ENCODE peak calls at places on chromosome 5, in nine cellular contexts. X, Y, Z, M, V, K, J, E and N are unnamed samples.

GRCh38 chr5:157303667-157304327 is 37.9 kb downstream of the CYFIP2 start:
- DNase-seq in X (no peak), Y (no peak), Z (no peak), M (no peak), V (no peak), K (no peak), J (no peak), E (no peak), N (no peak)

GRCh38 chr5:78647838-78648358 is 674 bp downstream of the LHFPL2 start:
- DNase-seq in X (peak), Y (peak), Z (peak), M (peak), V (no peak), K (peak), J (no peak), E (peak), N (peak)

GRCh38 chr5:43802651-43803050 is 199.7 kb downstream of the NNT start:
- DNase-seq in X (no peak), Y (no peak), Z (no peak), M (no peak), V (no peak), K (no peak), J (no peak), E (no peak), N (no peak)

GRCh38 chr5:138752341-138752950 is 779 bp upstream of the CTNNA1 start:
- DNase-seq in X (peak), Y (peak), Z (no peak), M (no peak), V (no peak), K (peak), J (no peak), E (peak), N (no peak)

GRCh38 chr5:180599981-180600553 is 8.8 kb upstream of the SCGB3A1 start:
- DNase-seq in X (no peak), Y (no peak), Z (peak), M (no peak), V (no peak), K (no peak), J (no peak), E (no peak), N (peak)

GRCh38 chr5:150021491-150022162 is 21.1 kb downstream of the HMGXB3 start:
- DNase-seq in X (no peak), Y (no peak), Z (no peak), M (peak), V (no peak), K (no peak), J (peak), E (peak), N (no peak)

GRCh38 chr5:4661326-4661725 is 478.8 kb upstream of the ADAMTS16 start:
- DNase-seq in X (no peak), Y (no peak), Z (no peak), M (no peak), V (no peak), K (no peak), J (no peak), E (no peak), N (no peak)

GRCh38 chr5:181205735-181206401 is 872 bp upstream of the TRIM7 start:
- DNase-seq in X (no peak), Y (no peak), Z (no peak), M (peak), V (no peak), K (no peak), J (no peak), E (peak), N (no peak)

DNA sequence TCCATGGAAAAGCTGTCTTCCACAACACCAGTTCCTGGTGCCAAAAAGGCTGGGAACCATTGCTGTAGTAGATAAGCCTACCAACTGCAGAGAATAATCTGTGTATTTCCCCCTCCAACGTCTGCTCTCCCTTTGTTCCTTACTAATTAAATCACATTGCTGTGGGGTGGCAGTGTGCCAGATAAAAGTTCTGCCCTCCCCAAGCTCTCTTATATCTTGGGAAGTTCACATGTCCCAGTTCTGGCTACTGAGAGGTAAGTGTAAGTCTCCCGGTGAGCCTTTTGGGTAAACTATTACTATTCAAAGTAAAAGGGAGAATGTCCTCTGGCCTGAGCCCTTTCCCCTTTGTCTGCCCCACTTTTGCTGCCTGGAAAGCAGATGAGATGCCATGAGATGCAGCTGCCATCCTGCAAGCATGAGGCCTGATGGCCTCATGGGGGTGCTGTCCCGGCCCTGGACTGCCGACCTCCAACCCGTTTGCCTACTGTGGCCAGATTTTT is 14.7 kb downstream of the ENC1 start:
- DNase-seq in X (no peak), Y (no peak), Z (peak), M (no peak), V (no peak), K (peak), J (peak), E (peak), N (no peak)
- TF ChIP-seq CTCF in X (no peak), Y (no peak), Z (no peak), M (no peak), V (no peak), K (no peak), J (peak), E (no peak), N (no peak)

GRCh38 chr5:65774346-65774745 is 52.3 kb downstream of the NLN start:
- DNase-seq in X (no peak), Y (no peak), Z (no peak), M (peak), V (peak), K (peak), J (peak), E (peak), N (peak)

GRCh38 chr5:65776707-65777141 is 54.7 kb downstream of the NLN start:
- DNase-seq in X (no peak), Y (no peak), Z (no peak), M (peak), V (peak), K (peak), J (peak), E (peak), N (no peak)

GRCh38 chr5:65779643-65780042 is 57.6 kb downstream of the NLN start:
- DNase-seq in X (no peak), Y (no peak), Z (no peak), M (no peak), V (no peak), K (no peak), J (no peak), E (no peak), N (no peak)

GRCh38 chr5:65778126-65778525 is 56.1 kb downstream of the NLN start:
- DNase-seq in X (no peak), Y (no peak), Z (no peak), M (no peak), V (no peak), K (peak), J (no peak), E (no peak), N (no peak)

GRCh38 chr5:65775476-65775875 is 53.5 kb downstream of the NLN start:
- DNase-seq in X (no peak), Y (no peak), Z (no peak), M (no peak), V (no peak), K (no peak), J (no peak), E (no peak), N (no peak)
- TF ChIP-seq CTCF in X (no peak), Y (no peak), Z (no peak), M (no peak), V (no peak), K (no peak), J (no peak), E (no peak), N (no peak)

GRCh38 chr5:41641621-41642020 is 131.2 kb upstream of the PLCXD3 start:
- DNase-seq in X (no peak), Y (no peak), Z (no peak), M (peak), V (no peak), K (peak), J (peak), E (peak), N (no peak)
- TF ChIP-seq CTCF in X (no peak), Y (no peak), Z (no peak), M (peak), V (no peak), K (no peak), J (peak), E (no peak), N (peak)

GRCh38 chr5:103646698-103647614 is 84.4 kb upstream of the NUDT12 start:
- DNase-seq in X (no peak), Y (no peak), Z (no peak), M (no peak), V (no peak), K (no peak), J (no peak), E (no peak), N (no peak)

GRCh38 chr5:103645816-103646215 is 83.2 kb upstream of the NUDT12 start:
- DNase-seq in X (no peak), Y (no peak), Z (no peak), M (no peak), V (no peak), K (no peak), J (no peak), E (no peak), N (no peak)

DNA sequence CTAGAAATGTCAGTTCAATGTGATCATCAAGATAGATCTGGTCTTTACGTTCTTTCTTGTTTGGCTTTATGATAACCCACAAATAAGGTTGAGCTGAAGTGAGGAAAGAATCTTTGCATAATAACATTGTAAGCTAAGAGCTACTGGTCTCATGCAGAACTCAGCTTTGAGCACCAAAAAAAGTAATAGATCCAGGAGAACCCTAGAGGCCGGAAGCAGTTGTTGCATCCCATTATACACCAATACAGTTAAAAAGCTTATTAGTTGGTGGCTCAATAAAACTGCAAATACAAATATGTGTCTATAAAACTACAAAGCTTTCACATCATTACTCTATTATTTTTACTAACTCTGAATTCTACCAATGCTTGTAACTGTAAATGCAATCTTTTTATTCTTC is 85.5 kb upstream of the NUDT12 start:
- DNase-seq in X (no peak), Y (no peak), Z (no peak), M (no peak), V (no peak), K (no peak), J (no peak), E (no peak), N (no peak)
- TF ChIP-seq CTCF in X (no peak), Y (no peak), Z (no peak), M (no peak), V (no peak), K (peak), J (peak), E (no peak), N (no peak)

GRCh38 chr5:927172-928015 is 34.7 kb downstream of the TRIP13 start:
- DNase-seq in X (no peak), Y (no peak), Z (no peak), M (no peak), V (no peak), K (no peak), J (no peak), E (no peak), N (no peak)
- TF ChIP-seq CTCF in X (no peak), Y (no peak), Z (no peak), M (no peak), V (no peak), K (no peak), J (no peak), E (no peak), N (no peak)

DNA sequence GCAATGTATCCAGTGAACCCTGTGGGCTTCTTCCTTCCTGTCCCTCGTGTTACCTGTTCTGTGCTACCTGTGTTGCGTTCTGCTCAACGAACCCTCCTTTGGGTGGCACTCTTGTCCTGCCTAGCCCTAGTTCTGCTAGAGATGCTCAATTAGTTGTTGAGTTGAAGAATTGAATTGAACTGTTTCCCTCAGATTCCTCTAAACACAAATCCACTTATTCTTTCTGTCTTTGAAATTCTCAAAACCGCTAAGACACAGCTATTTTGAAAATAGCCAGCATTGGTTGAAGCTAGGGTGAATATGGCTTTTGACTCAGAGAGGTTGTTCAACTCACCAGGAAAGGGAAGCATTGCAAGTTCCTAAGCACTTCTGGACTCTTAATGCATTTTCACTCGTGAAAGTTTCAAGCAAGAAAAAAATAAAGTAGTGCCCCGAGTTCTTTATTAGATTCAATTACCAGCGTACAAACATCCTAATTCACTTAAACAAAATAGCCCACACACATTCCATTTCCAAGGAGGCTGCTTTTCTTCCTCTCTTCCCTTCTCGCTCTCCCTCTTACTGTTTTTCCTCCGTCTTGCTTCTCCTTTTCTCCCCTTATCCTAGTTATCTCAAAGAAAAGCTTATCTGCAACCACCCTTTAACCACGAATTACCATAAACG is 648 bp upstream of the ITGA1 start:
- DNase-seq in X (peak), Y (peak), Z (peak), M (peak), V (no peak), K (peak), J (peak), E (peak), N (peak)
- TF ChIP-seq CTCF in X (peak), Y (peak), Z (peak), M (peak), V (no peak), K (peak), J (peak), E (peak), N (peak)